ENCODE peak calls at places on chromosomes 16 and 17, in six cellular contexts. U, D, L, M, J and E are unnamed samples.

GRCh38 chr16:57066625-57067024 is 25.8 kb upstream of the CPNE2 start:
- DNase-seq in U (no peak), M (no peak), D (no peak), J (no peak), L (no peak), E (no peak)

GRCh38 chr16:86590501-86591144 is 12.3 kb downstream of the FOXL1 start:
- DNase-seq in M (no peak), U (peak; percentile 81), D (peak; percentile 65), J (no peak), L (no peak), E (peak; percentile 93)

GRCh38 chr16:49312389-49312990 is 30.9 kb upstream of the CBLN1 start:
- DNase-seq in M (peak; percentile 38), L (no peak), J (no peak), U (no peak), D (no peak), E (no peak)

GRCh38 chr17:58083491-58084316 is 485 bp downstream of the DYNLL2 start:
- DNase-seq in L (peak; percentile 56), M (peak; percentile 40), D (no peak), U (no peak), J (no peak), E (peak; percentile 42)

GRCh38 chr17:29549169-29549935 is 17.5 kb downstream of the ABHD15 start:
- DNase-seq in D (no peak), U (no peak), J (no peak), L (no peak), M (no peak), E (peak; percentile 50)

GRCh38 chr17:37361543-37361942 is 14.2 kb upstream of the C17orf78 start:
- DNase-seq in U (no peak), J (no peak), D (no peak), M (no peak), L (no peak), E (no peak)

GRCh38 chr17:75250009-75250471 is 11.4 kb downstream of the GGA3 start:
- DNase-seq in L (peak; percentile 26), D (no peak), U (no peak), J (no peak), M (no peak), E (peak; percentile 18)

GRCh38 chr17:4335185-4335584 is 31.3 kb downstream of the UBE2G1 start:
- DNase-seq in L (no peak), J (no peak), M (no peak), D (no peak), U (no peak), E (no peak)

GRCh38 chr16:80824623-80825364 is 20.4 kb upstream of the CDYL2 start:
- DNase-seq in D (peak; percentile 11), J (peak; percentile 59), L (peak; percentile 23), M (peak; percentile 71), U (peak; percentile 38), E (peak; percentile 80)

GRCh38 chr16:14202697-14203096 is 131.6 kb downstream of the MRTFB start:
- DNase-seq in D (no peak), L (no peak), M (peak; percentile 23), U (no peak), J (no peak), E (no peak)

GRCh38 chr17:29514792-29515191 is 52.0 kb downstream of the ABHD15 start:
- DNase-seq in U (no peak), D (no peak), M (no peak), L (no peak), J (no peak), E (peak; percentile 21)

GRCh38 chr16:57485916-57486857 is at the start of gene DOK4:
- DNase-seq in J (peak; percentile 63), U (no peak), D (no peak), L (peak; percentile 76), M (peak; percentile 93), E (peak; percentile 39)

GRCh38 chr17:16085066-16085699 is 85.6 kb downstream of the TTC19 start:
- DNase-seq in U (peak; percentile 55), M (no peak), J (no peak), D (peak; percentile 79), L (no peak), E (peak; percentile 71)

GRCh38 chr16:23145186-23145585 is 4.1 kb downstream of the USP31 start:
- DNase-seq in U (no peak), M (peak; percentile 12), L (no peak), J (no peak), D (no peak), E (peak; percentile 34)

GRCh38 chr16:2035431-2036199 is 8.9 kb downstream of the NHERF2 start:
- DNase-seq in L (no peak), J (no peak), D (no peak), U (peak; percentile 43), M (peak; percentile 47), E (peak; percentile 93)

GRCh38 chr16:88285514-88285822 is 97.3 kb upstream of the ZNF469 start:
- DNase-seq in M (no peak), D (no peak), U (no peak), L (no peak), J (no peak), E (no peak)

GRCh38 chr16:57540387-57540786 is 2.1 kb upstream of the ADGRG5 start:
- DNase-seq in U (no peak), M (no peak), D (no peak), J (no peak), L (no peak), E (no peak)

GRCh38 chr16:48013476-48013875 is 142.3 kb downstream of the ABCC12 start:
- DNase-seq in D (no peak), J (no peak), L (no peak), M (no peak), U (no peak), E (peak; percentile 61)

GRCh38 chr16:23952128-23953041 is 116.6 kb downstream of the PRKCB start:
- DNase-seq in U (no peak), D (peak; percentile 5), L (no peak), J (peak; percentile 36), M (peak; percentile 64), E (peak; percentile 0)

GRCh38 chr16:35409503-35409902 is 1950.1 kb downstream of the TP53TG3F start:
- DNase-seq in U (no peak), D (no peak), L (no peak), J (no peak), M (no peak), E (no peak)

GRCh38 chr16:18800674-18801196 is 614 bp downstream of the ARL6IP1 start:
- DNase-seq in M (peak; percentile 73), D (no peak), J (peak; percentile 48), L (no peak), U (no peak), E (peak; percentile 25)

GRCh38 chr17:79304907-79305306 is 230.3 kb downstream of the ENGASE start:
- DNase-seq in D (no peak), L (no peak), J (no peak), M (no peak), U (no peak), E (no peak)

GRCh38 chr16:88487920-88488842 is 35.1 kb downstream of the ZFPM1 start:
- DNase-seq in J (no peak), M (no peak), D (no peak), L (no peak), U (no peak), E (no peak)

GRCh38 chr17:1038459-1039118 is 41.7 kb downstream of the TIMM22 start:
- DNase-seq in L (no peak), U (no peak), M (peak; percentile 48), J (no peak), D (no peak), E (no peak)
- H3K4me3 ChIP-seq in L (no peak overlapping the region), U (no peak overlapping the region), M (no peak overlapping the region), J (no peak overlapping the region), D (no peak overlapping the region), E (no peak overlapping the region)

GRCh38 chr16:66116163-66116792 is 250.2 kb upstream of the CDH5 start:
- DNase-seq in D (no peak), L (no peak), U (no peak), J (no peak), M (no peak), E (peak; percentile 26)
- H3K4me3 ChIP-seq in D (no peak overlapping the region), L (no peak overlapping the region), U (no peak overlapping the region), J (no peak overlapping the region), M (no peak overlapping the region), E (no peak overlapping the region)

DNA sequence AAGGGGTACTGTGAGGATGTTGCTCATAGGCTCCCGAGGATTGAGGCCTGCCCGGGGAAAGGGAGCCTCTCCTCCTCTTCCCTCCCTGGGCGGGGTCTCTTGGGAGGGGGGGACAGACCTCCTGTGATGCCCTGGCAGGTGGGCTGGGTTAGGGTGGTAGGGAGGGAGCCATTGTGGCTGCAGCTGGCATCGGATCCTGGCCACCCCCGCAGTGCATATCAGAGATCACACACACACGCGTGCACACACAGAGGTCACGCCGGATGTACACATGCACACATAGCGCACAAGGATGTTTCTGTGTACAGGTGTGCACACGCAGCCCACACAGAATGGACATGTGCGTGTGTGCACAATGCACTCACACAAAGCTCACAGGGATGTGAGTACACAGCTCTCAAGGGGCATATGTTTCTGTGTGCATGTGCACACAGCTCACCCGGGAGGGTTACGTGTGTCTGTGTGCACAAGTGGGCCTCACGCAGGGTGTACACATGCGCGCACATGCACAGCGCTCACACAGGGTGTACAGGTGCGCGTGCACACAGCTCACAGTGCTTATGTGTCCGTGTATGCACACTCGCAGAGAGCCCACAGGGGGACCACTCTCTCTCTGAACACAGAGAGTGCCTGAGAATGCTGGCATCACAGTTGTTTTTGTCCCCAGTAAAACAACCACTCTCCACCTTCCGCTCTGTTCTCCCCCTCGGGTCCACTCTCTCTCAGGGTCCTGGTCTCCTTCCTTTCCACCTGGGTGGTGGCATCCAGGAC is 2.4 kb downstream of the GJD3 start:
- DNase-seq in M (no peak), L (no peak), J (no peak), D (no peak), U (no peak), E (no peak)
- H3K4me3 ChIP-seq in M (peak overlapping the region; percentile 58), L (no peak overlapping the region), J (peak overlapping the region; percentile 54), D (peak overlapping the region; percentile 43), U (peak overlapping the region; percentile 59), E (peak overlapping the region; percentile 21)

GRCh38 chr16:4114257-4115208 is 1.7 kb downstream of the ADCY9 start:
- DNase-seq in U (no peak), J (no peak), L (no peak), M (no peak), D (no peak), E (no peak)

GRCh38 chr16:4110680-4111079 is 5.6 kb downstream of the ADCY9 start:
- DNase-seq in D (no peak), J (no peak), M (no peak), U (no peak), L (no peak), E (no peak)

GRCh38 chr16:4110065-4110464 is 6.2 kb downstream of the ADCY9 start:
- DNase-seq in U (no peak), J (no peak), D (no peak), L (no peak), M (no peak), E (no peak)

GRCh38 chr16:4113358-4114256 is 2.6 kb downstream of the ADCY9 start:
- DNase-seq in L (no peak), U (no peak), D (no peak), J (no peak), M (no peak), E (no peak)

GRCh38 chr16:4111748-4112696 is 4.2 kb downstream of the ADCY9 start:
- DNase-seq in J (no peak), M (no peak), D (no peak), U (no peak), L (no peak), E (peak; percentile 24)
- H3K4me3 ChIP-seq in J (no peak overlapping the region), M (no peak overlapping the region), D (peak overlapping the region; percentile 68), U (peak overlapping the region; percentile 51), L (no peak overlapping the region), E (peak overlapping the region; percentile 33)